ENCODE peak calls at places on chromosomes 2 and 18, in seven cellular contexts. U, T, M, E, Z, O and I are unnamed samples.

GRCh38 chr2:62415019-62415431 is 91.0 kb downstream of the TMEM17 start:
- DNase-seq in U (no peak), T (no peak), M (no peak), E (no peak), Z (no peak), O (no peak), I (no peak)

GRCh38 chr2:110820128-110820527 is 87.8 kb downstream of the ACOXL start:
- DNase-seq in U (no peak), T (no peak), M (no peak), E (no peak), Z (no peak), O (no peak), I (no peak)

GRCh38 chr2:162301877-162302276 is 16.6 kb downstream of the IFIH1 start:
- DNase-seq in U (no peak), T (no peak), M (no peak), E (no peak), Z (no peak), O (no peak), I (no peak)

GRCh38 chr18:10490401-10491289 is 35.2 kb upstream of the NAPG start:
- DNase-seq in U (no peak), T (peak), M (no peak), E (peak), Z (peak), O (no peak), I (peak)

GRCh38 chr18:10304853-10305252 is 149.6 kb upstream of the APCDD1 start:
- DNase-seq in U (peak), T (no peak), M (no peak), E (no peak), Z (no peak), O (peak), I (no peak)

GRCh38 chr2:181114021-181114420 is 133.6 kb downstream of the UBE2E3 start:
- DNase-seq in U (no peak), T (no peak), M (no peak), E (no peak), Z (no peak), O (no peak), I (no peak)

GRCh38 chr2:144152817-144153271 is 367.1 kb downstream of the ZEB2 start:
- DNase-seq in U (peak), T (peak), M (no peak), E (no peak), Z (no peak), O (peak), I (peak)

GRCh38 chr18:55790296-55790695 is 202.3 kb upstream of the TCF4 start:
- DNase-seq in U (peak), T (no peak), M (no peak), E (no peak), Z (no peak), O (peak), I (peak)

GRCh38 chr2:212941361-212941760 is 210.1 kb downstream of the IKZF2 start:
- DNase-seq in U (no peak), T (no peak), M (no peak), E (no peak), Z (no peak), O (no peak), I (no peak)

GRCh38 chr2:169360984-169361705 is 1.2 kb downstream of the LRP2 start:
- DNase-seq in U (no peak), T (peak), M (peak), E (peak), Z (peak), O (peak), I (no peak)

GRCh38 chr2:88601302-88601701 is 26.0 kb downstream of the EIF2AK3 start:
- DNase-seq in U (peak), T (peak), M (no peak), E (no peak), Z (no peak), O (no peak), I (no peak)

GRCh38 chr18:22674300-22674699 is 256.6 kb upstream of the CTAGE1 start:
- DNase-seq in U (peak), T (peak), M (no peak), E (no peak), Z (no peak), O (peak), I (peak)

GRCh38 chr2:68569604-68570003 is 73.8 kb upstream of the PROKR1 start:
- DNase-seq in U (peak), T (no peak), M (no peak), E (no peak), Z (no peak), O (no peak), I (no peak)

GRCh38 chr2:74080346-74080745 is 67.4 kb downstream of the BOLA3 start:
- DNase-seq in U (no peak), T (peak), M (no peak), E (no peak), Z (no peak), O (no peak), I (no peak)

GRCh38 chr2:10901160-10901559 is 10.6 kb upstream of the KCNF1 start:
- DNase-seq in U (peak), T (no peak), M (no peak), E (no peak), Z (no peak), O (peak), I (peak)

GRCh38 chr2:43469094-43469493 is 126.7 kb downstream of the THADA start:
- DNase-seq in U (no peak), T (peak), M (no peak), E (no peak), Z (no peak), O (no peak), I (no peak)

GRCh38 chr2:63692002-63692606 is 103.3 kb downstream of the MDH1 start:
- DNase-seq in U (peak), T (peak), M (no peak), E (no peak), Z (no peak), O (peak), I (peak)

GRCh38 chr2:169222665-169223064 is 139.7 kb downstream of the LRP2 start:
- DNase-seq in U (no peak), T (no peak), M (no peak), E (no peak), Z (no peak), O (no peak), I (no peak)

GRCh38 chr2:146944601-146945000 is 900.2 kb upstream of the ACVR2A start:
- DNase-seq in U (no peak), T (no peak), M (no peak), E (no peak), Z (no peak), O (no peak), I (no peak)

GRCh38 chr18:58671941-58672565 is 788 bp downstream of the MALT1 start:
- DNase-seq in U (peak), T (peak), M (no peak), E (no peak), Z (no peak), O (peak), I (peak)

GRCh38 chr2:3667151-3667631 is 9.2 kb downstream of the ALLC start:
- DNase-seq in U (peak), T (no peak), M (no peak), E (no peak), Z (peak), O (no peak), I (no peak)

GRCh38 chr18:63422087-63422861 is at the start of gene VPS4B:
- DNase-seq in U (peak), T (peak), M (peak), E (peak), Z (peak), O (peak), I (peak)

GRCh38 chr18:31104444-31104843 is 2.2 kb upstream of the DSC2 start:
- DNase-seq in U (no peak), T (no peak), M (no peak), E (no peak), Z (no peak), O (no peak), I (no peak)

GRCh38 chr2:192007819-192008218 is 160.9 kb upstream of the CAVIN2 start:
- DNase-seq in U (peak), T (no peak), M (no peak), E (no peak), Z (no peak), O (peak), I (no peak)

GRCh38 chr2:84970956-84971798 is at the start of gene KCMF1:
- DNase-seq in U (peak), T (peak), M (peak), E (peak), Z (peak), O (peak), I (peak)

GRCh38 chr2:62547849-62548248 is 41.9 kb upstream of the TMEM17 start:
- DNase-seq in U (no peak), T (no peak), M (no peak), E (no peak), Z (no peak), O (no peak), I (peak)

GRCh38 chr2:217858519-217859466 is 144.0 kb downstream of the TNS1 start:
- DNase-seq in U (peak), T (peak), M (peak), E (peak), Z (no peak), O (peak), I (peak)

GRCh38 chr2:21020668-21021288 is 23.1 kb downstream of the APOB start:
- DNase-seq in U (no peak), T (no peak), M (no peak), E (no peak), Z (no peak), O (no peak), I (no peak)

GRCh38 chr2:232886632-232887031 is 16.6 kb downstream of the SNORC start:
- DNase-seq in U (no peak), T (no peak), M (no peak), E (no peak), Z (no peak), O (no peak), I (no peak)

GRCh38 chr18:77397617-77398016 is 148.0 kb downstream of the GALR1 start:
- DNase-seq in U (no peak), T (no peak), M (no peak), E (no peak), Z (no peak), O (no peak), I (no peak)

GRCh38 chr18:77400561-77400960 is 150.9 kb downstream of the GALR1 start:
- DNase-seq in U (no peak), T (no peak), M (no peak), E (no peak), Z (no peak), O (no peak), I (no peak)

GRCh38 chr18:77395941-77396340 is 146.3 kb downstream of the GALR1 start:
- DNase-seq in U (no peak), T (no peak), M (no peak), E (no peak), Z (no peak), O (no peak), I (no peak)

GRCh38 chr18:77393519-77393918 is 143.9 kb downstream of the GALR1 start:
- DNase-seq in U (no peak), T (no peak), M (no peak), E (no peak), Z (no peak), O (no peak), I (no peak)

DNA sequence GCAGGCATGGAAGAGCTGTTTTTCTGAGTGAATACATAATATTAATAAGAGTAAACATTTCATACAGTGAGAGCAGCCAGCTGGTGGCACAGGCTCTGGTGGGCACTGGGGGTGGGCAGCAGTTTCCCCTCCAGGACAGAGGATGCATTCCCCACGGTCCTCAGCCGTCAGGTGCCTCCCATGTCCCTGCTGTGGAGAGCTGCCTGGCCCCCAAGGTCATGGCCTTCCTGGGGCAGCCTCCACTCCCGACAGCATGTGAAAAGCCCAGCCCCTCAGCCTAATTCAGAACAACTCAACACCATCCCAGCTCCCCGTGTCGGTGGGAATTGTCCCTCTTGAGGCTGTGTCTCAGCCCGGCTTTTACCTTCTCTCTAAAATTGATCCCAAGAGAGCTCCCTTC is 147.4 kb downstream of the GALR1 start:
- DNase-seq in U (no peak), T (no peak), M (no peak), E (no peak), Z (no peak), O (no peak), I (no peak)
- H3K4ac ChIP-seq in U (no peak), T (peak), M (no peak), E (no peak), Z (no peak), O (no peak), I (no peak)

DNA sequence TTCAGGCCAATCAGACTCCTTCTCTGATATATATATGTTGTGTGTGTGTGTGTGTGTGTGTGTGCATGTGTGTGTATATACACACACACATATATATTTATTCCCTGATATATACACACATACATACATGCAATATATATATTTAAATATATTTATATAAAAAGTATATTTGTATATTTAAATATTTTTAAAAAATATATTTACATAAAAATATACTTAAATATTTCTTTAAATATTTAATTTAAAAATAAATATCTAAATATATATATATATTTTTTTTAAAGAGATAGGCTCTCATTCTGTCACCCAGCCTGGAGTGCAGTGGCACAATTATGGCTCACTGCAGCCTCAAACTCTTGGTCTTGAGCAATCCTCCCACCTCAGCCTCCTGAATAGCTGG is 281.3 kb downstream of the DYSF start:
- DNase-seq in U (no peak), T (no peak), M (no peak), E (no peak), Z (no peak), O (no peak), I (no peak)
- H3K4ac ChIP-seq in U (no peak), T (no peak), M (no peak), E (no peak), Z (no peak), O (no peak), I (no peak)

GRCh38 chr2:196989496-196989895 is 63.0 kb upstream of the PGAP1 start:
- DNase-seq in U (no peak), T (no peak), M (no peak), E (no peak), Z (no peak), O (no peak), I (no peak)
- H3K4ac ChIP-seq in U (no peak), T (no peak), M (no peak), E (no peak), Z (no peak), O (no peak), I (no peak)

GRCh38 chr2:188245230-188245629 is 46.4 kb upstream of the GULP1 start:
- DNase-seq in U (no peak), T (no peak), M (no peak), E (no peak), Z (no peak), O (no peak), I (peak)
- H3K4ac ChIP-seq in U (peak), T (no peak), M (no peak), E (no peak), Z (no peak), O (no peak), I (no peak)

GRCh38 chr2:239920616-239921365 is 104.4 kb downstream of the NDUFA10 start:
- DNase-seq in U (no peak), T (no peak), M (no peak), E (peak), Z (peak), O (no peak), I (no peak)
- H3K4ac ChIP-seq in U (no peak), T (no peak), M (no peak), E (no peak), Z (no peak), O (no peak), I (no peak)

GRCh38 chr2:157067562-157067961 is 189.9 kb upstream of the GALNT5 start:
- DNase-seq in U (no peak), T (no peak), M (no peak), E (no peak), Z (no peak), O (no peak), I (no peak)
- H3K4ac ChIP-seq in U (no peak), T (no peak), M (no peak), E (no peak), Z (no peak), O (no peak), I (no peak)

GRCh38 chr2:1748741-1749488 is 4.6 kb upstream of the PXDN start:
- DNase-seq in U (no peak), T (no peak), M (no peak), E (peak), Z (peak), O (no peak), I (no peak)
- H3K4ac ChIP-seq in U (peak), T (no peak), M (no peak), E (no peak), Z (no peak), O (no peak), I (no peak)

DNA sequence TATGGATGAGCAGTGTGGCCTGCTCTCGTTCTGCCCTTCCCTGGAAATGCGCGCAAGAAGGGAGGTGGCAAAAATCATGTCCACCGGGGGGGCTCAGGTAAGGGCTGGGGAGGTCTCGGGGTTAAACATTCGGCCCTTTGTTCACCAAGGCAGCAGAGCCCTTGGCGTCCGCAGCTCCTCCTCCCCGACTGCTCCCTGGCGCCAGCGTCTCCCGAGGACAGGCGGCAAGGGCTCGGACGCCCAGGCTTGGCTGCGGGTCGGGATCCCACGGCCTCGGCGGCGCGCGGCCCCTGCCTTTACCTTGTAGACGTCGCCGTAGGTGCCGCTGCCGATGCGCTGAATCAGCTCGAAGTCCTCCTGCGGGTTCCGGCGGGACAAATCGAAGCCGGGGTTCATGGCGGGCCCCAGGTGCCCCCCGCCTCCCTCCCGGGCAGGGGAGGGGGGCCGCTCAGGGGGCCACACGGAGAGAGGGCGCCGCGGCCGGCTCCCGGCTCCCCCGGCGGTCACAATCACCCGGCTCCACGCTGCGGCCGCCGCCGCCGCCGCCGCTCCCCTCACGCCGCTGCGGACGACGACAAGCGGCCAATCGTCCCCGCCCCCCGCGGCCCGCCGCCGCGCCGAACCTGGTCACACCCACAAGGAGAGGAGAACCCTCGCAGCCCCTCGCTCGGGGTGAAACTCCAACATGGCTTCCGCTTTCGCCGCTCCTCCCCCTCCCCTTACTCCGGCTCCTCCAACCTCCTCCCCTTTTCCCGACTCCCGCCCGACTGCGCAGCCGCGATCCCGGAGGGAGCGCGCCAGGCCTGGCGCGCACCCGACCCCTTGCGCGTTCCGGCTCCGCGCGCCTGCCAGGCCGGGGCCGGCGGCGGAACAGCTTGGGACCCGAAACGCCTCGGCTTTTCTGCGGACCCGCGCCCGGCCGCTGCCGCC is at the start of gene MAP4K3:
- DNase-seq in U (peak), T (peak), M (peak), E (peak), Z (peak), O (peak), I (peak)
- H3K4ac ChIP-seq in U (peak), T (peak), M (no peak), E (no peak), Z (peak), O (peak), I (peak)

DNA sequence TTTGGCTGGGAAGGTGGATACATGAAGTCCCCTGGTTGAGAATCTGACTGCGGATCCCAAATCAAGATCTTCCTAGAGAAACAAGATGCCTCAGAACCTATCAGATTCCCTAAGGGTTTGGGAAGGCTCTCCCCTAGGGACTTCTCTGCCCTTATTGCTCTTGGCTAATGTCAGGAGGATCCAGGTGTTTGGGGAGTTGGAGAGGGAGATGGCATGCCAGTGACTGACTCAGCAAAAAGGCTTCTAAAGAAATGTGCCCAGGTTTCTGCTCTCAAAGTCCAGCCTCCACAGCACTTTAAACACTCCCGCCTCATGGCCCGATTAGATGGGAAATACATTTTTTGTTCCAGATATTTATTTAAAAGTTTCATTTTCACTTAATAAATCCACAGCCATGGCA is 156.5 kb downstream of the OSR1 start:
- DNase-seq in U (no peak), T (no peak), M (no peak), E (no peak), Z (no peak), O (no peak), I (no peak)
- H3K4ac ChIP-seq in U (no peak), T (no peak), M (no peak), E (no peak), Z (no peak), O (no peak), I (no peak)